ENCODE peak calls at places on chromosomes 11 and 22, in eight cellular contexts. W is LoVo; X is activated naive CD4-positive, alpha-beta T cell treated with anti-CD3 and anti-CD28 coated beads, Interleukin-2, amount 50 U/mL, for 16 hours; Z is NCI-H2171 treated with DMSO at 0.1 percent for 48 hours; K is activated T-cell treated with anti-CD3 and anti-CD28 coated beads for 1 hour; M is transverse colon; F is effector CD4-positive, alpha-beta T cell; S is mesothelial cell of epicardium. I is an unnamed sample.

GRCh38 chr11:129950319-129951034 is 52.2 kb downstream of the PRDM10 start:
- DNase-seq in X (no peak), F (no peak), W (no peak), Z (peak; percentile 9), M (peak; percentile 24), S (no peak), K (no peak), I (no peak)

GRCh38 chr11:17371614-17372013 is 16.8 kb downstream of the KCNJ11 start:
- DNase-seq in S (no peak), W (no peak), F (no peak), X (no peak), M (no peak), K (no peak), Z (no peak), I (no peak)

GRCh38 chr22:22702159-22702873 is 57.9 kb downstream of the GGTLC2 start:
- DNase-seq in F (no peak), K (no peak), S (no peak), X (no peak), M (peak; percentile 44), W (no peak), Z (no peak), I (no peak)

GRCh38 chr22:22595001-22595835 is 36.2 kb upstream of the PRAME start:
- DNase-seq in W (no peak), F (no peak), K (no peak), X (no peak), Z (no peak), S (peak; percentile 28), M (no peak), I (no peak)

GRCh38 chr11:3101921-3102640 is 44.9 kb upstream of the CARS1 start:
- DNase-seq in K (no peak), S (peak; percentile 24), W (no peak), X (no peak), Z (no peak), F (no peak), M (no peak), I (no peak)

GRCh38 chr11:978781-979180 is 53.1 kb downstream of the AP2A2 start:
- DNase-seq in Z (no peak), X (no peak), F (no peak), S (no peak), M (no peak), W (no peak), K (no peak), I (no peak)

GRCh38 chr11:76670475-76671235 is at the start of gene LRRC32:
- DNase-seq in S (no peak), W (no peak), F (peak; percentile 14), M (peak; percentile 57), X (peak; percentile 24), Z (no peak), K (no peak), I (peak; percentile 26)

GRCh38 chr22:43860126-43860525 is 2.2 kb downstream of the SULT4A1 start:
- DNase-seq in X (no peak), F (no peak), W (no peak), Z (peak; percentile 82), M (no peak), S (no peak), K (no peak), I (no peak)

GRCh38 chr11:107196732-107197131 is 178.5 kb upstream of the GUCY1A2 start:
- DNase-seq in M (no peak), F (no peak), S (no peak), X (no peak), K (no peak), W (peak; percentile 17), Z (no peak), I (no peak)

GRCh38 chr11:117872962-117873827 is 3.3 kb downstream of the FXYD6 start:
- DNase-seq in Z (no peak), X (no peak), S (no peak), M (no peak), K (no peak), F (no peak), W (no peak), I (no peak)

GRCh38 chr11:122703541-122704272 is 48.2 kb downstream of the UBASH3B start:
- DNase-seq in Z (no peak), F (no peak), M (no peak), W (no peak), S (no peak), K (no peak), X (no peak), I (no peak)

GRCh38 chr22:19543970-19544708 is 19.9 kb upstream of the CLDN5 start:
- DNase-seq in S (no peak), X (no peak), F (no peak), K (no peak), M (peak; percentile 63), W (no peak), Z (no peak), I (no peak)

GRCh38 chr22:50508897-50509296 is 873 bp downstream of the NCAPH2 start:
- DNase-seq in X (no peak), K (no peak), Z (no peak), W (no peak), S (no peak), M (no peak), F (no peak), I (no peak)

GRCh38 chr22:30575011-30575671 is 676 bp upstream of the GAL3ST1 start:
- DNase-seq in X (no peak), M (no peak), Z (peak; percentile 36), F (no peak), K (no peak), W (no peak), S (no peak), I (no peak)

GRCh38 chr11:82718307-82718706 is 15.4 kb downstream of the FAM181B start:
- DNase-seq in S (no peak), M (no peak), X (peak; percentile 12), F (no peak), Z (peak; percentile 17), W (peak; percentile 47), K (no peak), I (no peak)

GRCh38 chr11:8533332-8533731 is 60.7 kb downstream of the STK33 start:
- DNase-seq in M (no peak), X (no peak), S (no peak), Z (peak; percentile 76), F (no peak), K (no peak), W (no peak), I (no peak)

GRCh38 chr22:46293591-46294260 is 2.9 kb upstream of the GTSE1 start:
- DNase-seq in X (no peak), M (peak; percentile 45), W (no peak), K (no peak), F (no peak), S (no peak), Z (no peak), I (no peak)

GRCh38 chr11:44484211-44484610 is 81.3 kb upstream of the CD82 start:
- DNase-seq in S (no peak), F (no peak), K (no peak), M (no peak), Z (no peak), X (no peak), W (no peak), I (no peak)

GRCh38 chr11:45341379-45341778 is 55.2 kb upstream of the SYT13 start:
- DNase-seq in S (no peak), X (no peak), W (no peak), K (no peak), F (no peak), Z (no peak), M (no peak), I (no peak)

GRCh38 chr11:8222820-8223512 is 40.7 kb downstream of the LMO1 start:
- DNase-seq in X (no peak), K (no peak), M (peak; percentile 60), F (no peak), W (no peak), S (no peak), Z (no peak), I (no peak)

GRCh38 chr11:106202935-106203620 is 125.6 kb downstream of the AASDHPPT start:
- DNase-seq in X (no peak), K (no peak), W (no peak), Z (no peak), S (no peak), M (no peak), F (no peak), I (no peak)

GRCh38 chr11:108748971-108749370 is 84.1 kb downstream of the DDX10 start:
- DNase-seq in W (no peak), K (no peak), Z (no peak), M (no peak), F (no peak), X (no peak), S (no peak), I (no peak)

GRCh38 chr22:19329454-19329853 is 37.9 kb upstream of the CLTCL1 start:
- DNase-seq in M (no peak), Z (no peak), X (no peak), W (no peak), K (no peak), S (no peak), F (no peak), I (no peak)

GRCh38 chr11:64146036-64146943 is 19.6 kb downstream of the MACROD1 start:
- DNase-seq in Z (peak; percentile 92), S (no peak), F (peak; percentile 54), K (peak; percentile 52), X (peak; percentile 59), W (no peak), M (peak; percentile 61), I (peak; percentile 61)

GRCh38 chr11:69200331-69201047 is 44.8 kb downstream of the SMIM38 start:
- DNase-seq in M (no peak), W (no peak), K (no peak), Z (no peak), S (no peak), F (no peak), X (no peak), I (no peak)

GRCh38 chr22:41876275-41876674 is 38.6 kb downstream of the SHISA8 start:
- DNase-seq in Z (no peak), W (no peak), F (no peak), X (no peak), S (no peak), M (no peak), K (no peak), I (no peak)

GRCh38 chr11:75114465-75114864 is 17.8 kb upstream of the OR2AT4 start:
- DNase-seq in S (no peak), M (no peak), W (no peak), K (no peak), F (no peak), Z (no peak), X (no peak), I (no peak)

GRCh38 chr11:73176892-73177155 is 34.7 kb upstream of the FCHSD2 start:
- DNase-seq in K (no peak), S (no peak), X (no peak), W (no peak), F (no peak), Z (no peak), M (no peak), I (no peak)

GRCh38 chr22:23580586-23581251 is 629 bp upstream of the IGLL1 start:
- DNase-seq in S (no peak), X (no peak), K (no peak), Z (no peak), F (no peak), M (no peak), W (no peak), I (no peak)